ENCODE peak calls at places on chromosomes 11 and 22, in five cellular contexts. E, O, C, K and M are unnamed samples.

GRCh38 chr11:100581318-100581717 is 105.8 kb upstream of the ARHGAP42 start:
- DNase-seq in E (peak), O (no peak), C (no peak), K (no peak), M (no peak)

GRCh38 chr22:38755155-38755910 is 465 bp downstream of the SUN2 start:
- DNase-seq in E (peak), O (peak), C (peak), K (peak), M (peak)

GRCh38 chr11:93648168-93648567 is 13.3 kb upstream of the CEP295 start:
- DNase-seq in E (no peak), O (no peak), C (no peak), K (peak), M (no peak)

GRCh38 chr22:19942886-19943664 is 1.5 kb upstream of the TXNRD2 start:
- DNase-seq in E (peak), O (no peak), C (peak), K (peak), M (no peak)

GRCh38 chr22:49828599-49828965 is 909 bp upstream of the BRD1 start:
- DNase-seq in E (no peak), O (no peak), C (peak), K (no peak), M (no peak)

GRCh38 chr22:35407352-35407751 is 7.4 kb downstream of the MCM5 start:
- DNase-seq in E (peak), O (no peak), C (no peak), K (no peak), M (no peak)

GRCh38 chr11:61757213-61757862 is 4.9 kb downstream of the MYRF start:
- DNase-seq in E (peak), O (no peak), C (no peak), K (no peak), M (no peak)

GRCh38 chr11:118930152-118930712 is 4.5 kb upstream of the BCL9L start:
- DNase-seq in E (peak), O (peak), C (peak), K (peak), M (no peak)

GRCh38 chr22:38338772-38339379 is 21.6 kb upstream of the CSNK1E start:
- DNase-seq in E (no peak), O (no peak), C (peak), K (no peak), M (no peak)

GRCh38 chr11:134361661-134362060 is 29.9 kb downstream of the GLB1L2 start:
- DNase-seq in E (no peak), O (no peak), C (peak), K (no peak), M (no peak)

GRCh38 chr11:44623321-44623715 is 57.9 kb downstream of the CD82 start:
- DNase-seq in E (no peak), O (peak), C (no peak), K (no peak), M (peak)

GRCh38 chr11:109512680-109513079 is 90.7 kb downstream of the C11orf87 start:
- DNase-seq in E (no peak), O (no peak), C (no peak), K (no peak), M (no peak)

GRCh38 chr11:31790649-31791048 is 20.5 kb downstream of the PAX6 start:
- DNase-seq in E (no peak), O (no peak), C (no peak), K (no peak), M (no peak)

GRCh38 chr11:4665424-4665823 is 21.6 kb downstream of the OR51E1 start:
- DNase-seq in E (no peak), O (no peak), C (no peak), K (no peak), M (no peak)

GRCh38 chr11:127454856-127455255 is 454.3 kb upstream of the KIRREL3 start:
- DNase-seq in E (no peak), O (no peak), C (no peak), K (no peak), M (no peak)

GRCh38 chr11:126884192-126884973 is 116.2 kb downstream of the KIRREL3 start:
- DNase-seq in E (no peak), O (no peak), C (no peak), K (no peak), M (no peak)

GRCh38 chr11:2651054-2651617 is 48.7 kb downstream of the KCNQ1OT1 start:
- DNase-seq in E (no peak), O (no peak), C (no peak), K (no peak), M (no peak)

GRCh38 chr22:26445577-26446275 is 16.7 kb downstream of the ASPHD2 start:
- DNase-seq in E (no peak), O (no peak), C (no peak), K (no peak), M (no peak)

GRCh38 chr11:1765871-1766718 is 2.4 kb upstream of the CTSD start:
- DNase-seq in E (no peak), O (no peak), C (peak), K (no peak), M (no peak)

GRCh38 chr11:119476666-119477331 is 53.8 kb upstream of the THY1 start:
- DNase-seq in E (no peak), O (no peak), C (no peak), K (no peak), M (no peak)

GRCh38 chr22:37741312-37741795 is 44.5 kb downstream of the TRIOBP start:
- DNase-seq in E (peak), O (peak), C (peak), K (peak), M (peak)

GRCh38 chr22:44047891-44048301 is 23.8 kb downstream of the PARVB start:
- DNase-seq in E (no peak), O (no peak), C (no peak), K (no peak), M (no peak)

GRCh38 chr22:50734343-50734771 is 3.6 kb upstream of the ACR start:
- DNase-seq in E (no peak), O (no peak), C (peak), K (no peak), M (peak)

GRCh38 chr11:134258577-134258976 is 5.2 kb downstream of the ACAD8 start:
- DNase-seq in E (no peak), O (no peak), C (no peak), K (no peak), M (no peak)

GRCh38 chr11:120707663-120708062 is 196.1 kb downstream of the GRIK4 start:
- DNase-seq in E (no peak), O (no peak), C (no peak), K (no peak), M (no peak)

GRCh38 chr22:48488149-48488551 is 1339.5 kb downstream of the BRD1 start:
- DNase-seq in E (no peak), O (no peak), C (no peak), K (no peak), M (no peak)

GRCh38 chr11:134024420-134025085 is 44.3 kb upstream of the JAM3 start:
- DNase-seq in E (no peak), O (no peak), C (no peak), K (no peak), M (no peak)

DNA sequence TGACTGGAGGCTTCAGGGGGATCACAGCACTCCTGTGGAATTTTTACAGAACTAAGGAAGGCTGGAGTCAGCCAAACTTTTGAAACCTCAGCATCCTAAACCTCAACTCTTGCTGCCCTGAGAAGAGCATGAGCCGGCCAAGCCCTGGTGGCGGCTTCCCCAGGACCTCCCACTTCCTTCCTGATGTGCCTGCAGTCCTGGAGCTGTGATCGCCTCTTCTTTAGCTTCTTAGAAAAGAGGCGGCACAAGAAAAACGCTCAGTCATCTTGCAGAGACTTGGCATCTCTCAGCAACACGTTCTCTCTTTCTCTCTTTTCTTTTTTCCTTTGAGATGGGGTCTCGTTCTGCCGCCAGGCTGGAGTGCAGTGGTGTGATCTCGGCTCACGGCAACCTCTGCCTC is 40.4 kb upstream of the AMPD3 start:
- DNase-seq in E (peak), O (no peak), C (no peak), K (peak), M (no peak)
- TF ChIP-seq CTCF in E (no peak), O (no peak), C (no peak), K (no peak), M (no peak)

DNA sequence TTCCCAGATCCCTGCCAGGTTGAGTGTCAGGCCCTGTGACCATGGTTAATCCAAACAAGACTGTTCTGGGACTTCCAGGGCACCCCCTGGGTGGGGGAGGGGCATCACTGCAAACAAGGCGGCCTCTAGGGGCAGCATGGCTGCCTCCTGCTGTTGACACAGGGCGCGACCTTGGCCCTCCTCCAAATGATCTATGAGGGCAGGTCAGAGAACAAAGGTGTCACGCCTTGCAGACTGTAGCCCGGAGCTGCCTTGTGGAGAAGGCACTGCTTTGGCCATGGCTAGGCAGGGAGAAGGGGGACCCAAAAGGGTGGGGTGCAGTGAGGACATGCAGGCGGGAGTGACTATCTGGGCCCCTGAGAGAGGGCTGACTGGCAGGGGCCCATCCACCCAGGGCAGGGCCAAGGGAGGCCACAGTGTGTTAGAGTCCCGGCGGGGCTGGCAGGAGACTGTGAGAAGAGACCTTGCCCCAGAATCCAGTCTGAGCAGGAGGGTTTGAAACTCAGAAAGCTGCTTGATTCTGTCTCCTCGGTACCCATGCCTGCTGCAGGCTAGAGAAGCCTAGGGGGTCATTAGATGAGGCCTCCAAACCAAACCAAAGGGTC is 35.6 kb downstream of the KCNC1 start:
- DNase-seq in E (peak), O (peak), C (peak), K (no peak), M (no peak)
- TF ChIP-seq CTCF in E (no peak), O (peak), C (peak), K (peak), M (no peak)

GRCh38 chr22:40346178-40347064 is at the start of gene ADSL:
- DNase-seq in E (peak), O (peak), C (peak), K (peak), M (peak)
- TF ChIP-seq CTCF in E (peak), O (no peak), C (no peak), K (no peak), M (no peak)

GRCh38 chr11:131622193-131622592 is 251.8 kb downstream of the NTM start:
- DNase-seq in E (no peak), O (no peak), C (no peak), K (no peak), M (no peak)
- TF ChIP-seq CTCF in E (no peak), O (no peak), C (no peak), K (no peak), M (no peak)

GRCh38 chr11:41660585-41660984 is 201.1 kb upstream of the LRRC4C start:
- DNase-seq in E (no peak), O (no peak), C (no peak), K (no peak), M (no peak)
- TF ChIP-seq CTCF in E (no peak), O (no peak), C (no peak), K (no peak), M (no peak)

DNA sequence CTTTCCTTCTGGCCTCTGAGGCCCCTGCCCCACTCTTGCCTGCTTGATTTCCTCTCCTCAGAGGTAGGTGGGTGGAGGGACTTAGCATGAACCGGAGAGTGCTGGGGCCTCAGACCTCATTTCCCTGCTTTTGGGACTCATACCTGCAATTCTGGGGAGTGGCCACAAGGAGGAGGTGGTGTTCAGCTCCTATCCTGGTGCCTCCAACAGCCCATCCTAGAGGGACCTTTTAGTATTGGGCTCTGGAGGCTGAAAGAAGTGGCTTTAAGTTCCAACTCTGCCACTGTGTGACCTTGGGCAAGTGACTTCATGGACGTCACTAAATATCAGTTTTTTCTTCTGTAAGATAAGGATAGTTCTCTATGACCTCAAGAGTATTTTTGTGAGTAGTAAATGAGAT is 98.6 kb downstream of the KIAA1671 start:
- DNase-seq in E (no peak), O (no peak), C (no peak), K (no peak), M (no peak)
- TF ChIP-seq CTCF in E (peak), O (no peak), C (no peak), K (peak), M (no peak)

GRCh38 chr11:113540416-113541330 is 65.5 kb upstream of the DRD2 start:
- DNase-seq in E (no peak), O (no peak), C (no peak), K (no peak), M (no peak)
- TF ChIP-seq CTCF in E (no peak), O (no peak), C (no peak), K (no peak), M (no peak)

GRCh38 chr11:95519912-95520311 is 269.7 kb downstream of the FAM76B start:
- DNase-seq in E (no peak), O (no peak), C (no peak), K (no peak), M (no peak)
- TF ChIP-seq CTCF in E (no peak), O (no peak), C (no peak), K (no peak), M (no peak)

GRCh38 chr11:45804806-45805304 is at the start of gene SLC35C1:
- DNase-seq in E (peak), O (peak), C (peak), K (peak), M (peak)
- TF ChIP-seq CTCF in E (no peak), O (no peak), C (peak), K (peak), M (no peak)